ENCODE peak calls at places on chromosomes 13 and 19, in nine cellular contexts. Q is tibial nerve, S is cardiac muscle cell, V is spleen, I is IMR-90, U is heart right ventricle, R is PC-3, W is body of pancreas, B is GM23248. N is an unnamed sample.

GRCh38 chr19:57241181-57241580 is 749 bp downstream of the ZNF805 start:
- DNase-seq in W (no peak), S (peak; percentile 33), U (no peak), V (no peak), R (no peak), I (peak; percentile 37), Q (no peak), B (peak; percentile 57), N (no peak)

GRCh38 chr13:50365683-50366391 is 350.6 kb downstream of the KCNRG start:
- DNase-seq in S (no peak), V (no peak), Q (no peak), W (peak; percentile 31), R (peak; percentile 76), B (no peak), U (no peak), I (no peak), N (no peak)

GRCh38 chr13:27024781-27025492 is 146.7 kb downstream of the USP12 start:
- DNase-seq in Q (no peak), B (no peak), U (no peak), I (no peak), W (no peak), S (no peak), V (no peak), R (no peak), N (no peak)

GRCh38 chr13:98916403-98916802 is 61.5 kb downstream of the DOCK9 start:
- DNase-seq in I (no peak), U (no peak), R (no peak), B (no peak), S (no peak), Q (no peak), V (no peak), W (no peak), N (no peak)

GRCh38 chr13:36736119-36736726 is 62.4 kb downstream of the SERTM1 start:
- DNase-seq in R (peak; percentile 48), V (no peak), B (peak; percentile 83), U (peak; percentile 40), S (peak; percentile 80), W (peak; percentile 54), Q (peak; percentile 64), I (peak; percentile 62), N (peak; percentile 7)

GRCh38 chr13:94464771-94465170 is 14.7 kb downstream of the DCT start:
- DNase-seq in Q (no peak), B (peak; percentile 3), R (no peak), V (no peak), I (no peak), W (no peak), U (no peak), S (no peak), N (no peak)

GRCh38 chr19:50067575-50067974 is 41.8 kb downstream of the ZNF473 start:
- DNase-seq in W (no peak), B (no peak), I (no peak), U (no peak), R (no peak), S (no peak), V (no peak), Q (no peak), N (no peak)

GRCh38 chr19:42345191-42345812 is 19.9 kb downstream of the MEGF8 start:
- DNase-seq in B (peak; percentile 57), I (peak; percentile 38), Q (no peak), U (no peak), V (no peak), S (peak; percentile 73), W (no peak), R (no peak), N (no peak)

GRCh38 chr13:74372511-74372910 is 238.3 kb upstream of the KLF12 start:
- DNase-seq in S (no peak), I (no peak), U (no peak), W (no peak), B (no peak), Q (no peak), R (no peak), V (no peak), N (no peak)

GRCh38 chr19:7177926-7178325 is 108.4 kb downstream of the ZNF557 start:
- DNase-seq in B (peak; percentile 64), W (no peak), S (peak; percentile 52), R (no peak), Q (no peak), I (peak; percentile 50), V (no peak), U (no peak), N (no peak)

GRCh38 chr13:42753697-42754096 is 27.7 kb upstream of the FAM216B start:
- DNase-seq in B (no peak), I (no peak), W (no peak), Q (peak; percentile 26), S (peak; percentile 13), U (no peak), R (no peak), V (no peak), N (no peak)

GRCh38 chr13:94632227-94632980 is 30.7 kb downstream of the GPR180 start:
- DNase-seq in R (no peak), S (no peak), U (no peak), Q (no peak), B (no peak), I (no peak), W (no peak), V (no peak), N (no peak)

GRCh38 chr13:28470286-28470685 is 24.6 kb downstream of the FLT1 start:
- DNase-seq in U (no peak), I (no peak), S (peak; percentile 86), V (no peak), W (no peak), B (no peak), R (no peak), Q (no peak), N (no peak)

GRCh38 chr13:92967923-92968322 is 258.7 kb upstream of the GPC6 start:
- DNase-seq in U (no peak), W (no peak), V (no peak), S (peak; percentile 22), I (peak; percentile 16), Q (no peak), R (peak; percentile 40), B (peak; percentile 48), N (no peak)

GRCh38 chr19:5621311-5621944 is 1.1 kb downstream of the SAFB2 start:
- DNase-seq in V (peak; percentile 83), W (peak; percentile 18), R (no peak), B (no peak), I (no peak), U (peak; percentile 14), S (peak; percentile 25), Q (peak; percentile 14), N (no peak)

GRCh38 chr19:3179739-3180293 is 1.2 kb downstream of the S1PR4 start:
- DNase-seq in I (no peak), U (no peak), B (no peak), Q (no peak), R (no peak), S (no peak), W (no peak), V (peak; percentile 89), N (no peak)

GRCh38 chr19:3175761-3176714 is 2.5 kb upstream of the S1PR4 start:
- DNase-seq in I (peak; percentile 65), U (no peak), R (peak; percentile 91), V (no peak), W (peak; percentile 36), S (no peak), B (peak; percentile 89), Q (peak; percentile 33), N (no peak)

GRCh38 chr19:3178973-3179738 is 587 bp downstream of the S1PR4 start:
- DNase-seq in Q (no peak), V (no peak), I (no peak), W (no peak), S (no peak), R (no peak), B (no peak), U (no peak), N (no peak)

GRCh38 chr19:3178377-3178972 is at the start of gene S1PR4:
- DNase-seq in I (no peak), U (no peak), B (no peak), W (no peak), R (no peak), V (peak; percentile 95), S (no peak), Q (no peak), N (no peak)

GRCh38 chr19:3176715-3177501 is 1.7 kb upstream of the S1PR4 start:
- DNase-seq in I (peak; percentile 67), Q (no peak), V (peak; percentile 87), W (no peak), S (no peak), B (peak; percentile 91), U (no peak), R (peak; percentile 86), N (no peak)
- H3K4me1 ChIP-seq in I (peaks cover 11% of the 10 kb centered on the region), Q (peaks cover 5% of the 10 kb centered on the region), V (peaks cover 41% of the 10 kb centered on the region), W (no peaks in the 10 kb centered on the region), S (no peaks in the 10 kb centered on the region), B (peaks cover 14% of the 10 kb centered on the region), U (peaks cover 7% of the 10 kb centered on the region), R (peaks cover 24% of the 10 kb centered on the region), N (peaks cover 2% of the 10 kb centered on the region)

GRCh38 chr19:852136-853013 is at the start of gene ELANE:
- DNase-seq in Q (no peak), S (no peak), W (no peak), R (no peak), U (no peak), V (peak; percentile 79), B (no peak), I (no peak), N (no peak)
- H3K27me3 ChIP-seq in Q (no peaks in the 10 kb centered on the region), S (no peaks in the 10 kb centered on the region), W (peaks cover 6% of the 10 kb centered on the region), R (peaks cover 11% of the 10 kb centered on the region), U (peaks cover 41% of the 10 kb centered on the region), V (peaks cover 72% of the 10 kb centered on the region), B (peaks cover 11% of the 10 kb centered on the region), I (peaks cover 4% of the 10 kb centered on the region), N (no peaks in the 10 kb centered on the region)

GRCh38 chr19:44255705-44256411 is 3.8 kb upstream of the ZNF233 start:
- DNase-seq in V (no peak), S (no peak), U (no peak), R (no peak), Q (no peak), B (no peak), W (no peak), I (no peak), N (no peak)

GRCh38 chr19:44258139-44258538 is 1.5 kb upstream of the ZNF233 start:
- DNase-seq in I (no peak), U (no peak), B (no peak), V (no peak), Q (no peak), R (no peak), S (no peak), W (no peak), N (no peak)

GRCh38 chr19:44258835-44259413 is 762 bp upstream of the ZNF233 start:
- DNase-seq in V (no peak), W (no peak), B (no peak), S (no peak), R (peak; percentile 4), Q (no peak), I (no peak), U (no peak), N (no peak)

GRCh38 chr19:44260343-44260681 is 626 bp downstream of the ZNF233 start:
- DNase-seq in I (no peak), U (no peak), Q (no peak), R (no peak), V (no peak), S (no peak), B (no peak), W (no peak), N (no peak)

GRCh38 chr19:44254496-44254895 is 5.2 kb upstream of the ZNF233 start:
- DNase-seq in I (no peak), W (no peak), V (no peak), R (no peak), U (no peak), S (no peak), Q (no peak), B (no peak), N (no peak)
- H3K9me3 ChIP-seq in I (peaks cover 26% of the 10 kb centered on the region), W (peaks cover 3% of the 10 kb centered on the region), V (peaks cover 92% of the 10 kb centered on the region), R (no peaks in the 10 kb centered on the region), U (no peaks in the 10 kb centered on the region), S (no peaks in the 10 kb centered on the region), Q (peaks cover 95% of the 10 kb centered on the region), B (peaks cover 18% of the 10 kb centered on the region), N (no peaks in the 10 kb centered on the region)

GRCh38 chr13:110323986-110324749 is 17.1 kb downstream of the COL4A2 start:
- DNase-seq in R (no peak), S (no peak), Q (no peak), V (no peak), W (no peak), U (no peak), B (no peak), I (no peak), N (no peak)
- H3K4me1 ChIP-seq in R (peaks cover 32% of the 10 kb centered on the region), S (peaks cover 29% of the 10 kb centered on the region), Q (peaks cover 88% of the 10 kb centered on the region), V (no peaks in the 10 kb centered on the region), W (peaks cover 36% of the 10 kb centered on the region), U (peaks cover 81% of the 10 kb centered on the region), B (peaks cover 66% of the 10 kb centered on the region), I (peaks cover 52% of the 10 kb centered on the region), N (peaks cover 7% of the 10 kb centered on the region)